ENCODE peak calls at places on chromosomes 1 and 21, in nine cellular contexts. A is HS-27A, M is Peyer's patch, B is EL, N is NCI-H2081, P is tibial artery, F is lung microvascular endothelial cell, O is NCI-H69, Q is NCI-H748 treated with DMSO at 0.1 percent for 48 hours. I is an unnamed sample.

GRCh38 chr1:26434161-26434752 is 2.1 kb downstream of the DHDDS start:
- DNase-seq in N (no peak), Q (no peak), P (no peak), M (no peak), O (peak), F (peak), A (no peak), B (no peak), I (no peak)

GRCh38 chr1:59229138-59229537 is 67.8 kb upstream of the FGGY start:
- DNase-seq in A (no peak), N (no peak), O (no peak), P (no peak), M (no peak), Q (no peak), F (no peak), B (no peak), I (peak)

GRCh38 chr21:45622416-45623097 is 21.0 kb upstream of the PCBP3 start:
- DNase-seq in F (no peak), O (no peak), Q (no peak), A (no peak), M (no peak), N (no peak), B (no peak), P (peak), I (no peak)

GRCh38 chr21:36697473-36698159 is 1.3 kb upstream of the SIM2 start:
- DNase-seq in P (no peak), Q (no peak), M (no peak), N (no peak), F (no peak), A (no peak), O (no peak), B (no peak), I (no peak)

GRCh38 chr1:217322834-217323233 is 308.1 kb downstream of the GPATCH2 start:
- DNase-seq in F (no peak), O (no peak), M (no peak), B (no peak), Q (no peak), N (no peak), P (no peak), A (no peak), I (no peak)

GRCh38 chr1:201089621-201090020 is 22.6 kb downstream of the CACNA1S start:
- DNase-seq in M (no peak), F (no peak), Q (no peak), O (no peak), A (no peak), B (no peak), N (no peak), P (no peak), I (no peak)

GRCh38 chr1:229347528-229347927 is 4.7 kb upstream of the CCSAP start:
- DNase-seq in A (no peak), B (no peak), N (no peak), F (no peak), Q (no peak), P (no peak), M (no peak), O (no peak), I (no peak)

GRCh38 chr1:31095298-31095981 is 29.9 kb upstream of the PUM1 start:
- DNase-seq in N (no peak), F (peak), Q (no peak), A (no peak), M (no peak), O (no peak), P (no peak), B (peak), I (peak)

GRCh38 chr1:42937141-42937696 is 21.4 kb downstream of the SLC2A1 start:
- DNase-seq in P (peak), M (no peak), O (no peak), B (peak), Q (no peak), N (no peak), A (no peak), F (no peak), I (no peak)

GRCh38 chr1:158087320-158087927 is 93.3 kb upstream of the CD1D start:
- DNase-seq in M (peak), B (peak), N (no peak), O (peak), Q (no peak), F (peak), P (no peak), A (peak), I (peak)

GRCh38 chr1:218779341-218779831 is 394.3 kb upstream of the LYPLAL1 start:
- DNase-seq in A (no peak), P (no peak), N (no peak), F (no peak), Q (no peak), O (no peak), B (peak), M (no peak), I (no peak)

GRCh38 chr1:43358121-43358745 is 548 bp upstream of the CDC20 start:
- DNase-seq in A (no peak), Q (peak), N (peak), P (no peak), M (peak), F (peak), O (peak), B (no peak), I (peak)

GRCh38 chr1:225485991-225486530 is 58.2 kb upstream of the LBR start:
- DNase-seq in O (no peak), Q (no peak), F (no peak), A (no peak), P (peak), B (no peak), N (no peak), M (peak), I (no peak)

GRCh38 chr21:45228171-45228641 is 59.5 kb downstream of the POFUT2 start:
- DNase-seq in B (peak), A (peak), M (no peak), N (no peak), O (no peak), F (peak), Q (no peak), P (no peak), I (peak)

GRCh38 chr1:212557739-212558664 is 50.6 kb upstream of the ATF3 start:
- DNase-seq in P (peak), M (peak), N (no peak), Q (no peak), O (peak), F (peak), B (peak), A (no peak), I (peak)

GRCh38 chr1:185987611-185988441 is 253.6 kb downstream of the HMCN1 start:
- DNase-seq in P (no peak), M (no peak), F (no peak), O (no peak), Q (no peak), N (no peak), A (no peak), B (no peak), I (no peak)

GRCh38 chr1:229998980-229999379 is 68.1 kb upstream of the GALNT2 start:
- DNase-seq in F (no peak), O (no peak), M (no peak), B (no peak), N (no peak), Q (no peak), P (no peak), A (no peak), I (no peak)

GRCh38 chr1:212368073-212368484 is 46.6 kb downstream of the PACC1 start:
- DNase-seq in F (peak), Q (peak), O (peak), A (peak), P (no peak), N (peak), B (peak), M (peak), I (peak)

GRCh38 chr1:19156676-19157075 is 53.4 kb downstream of the UBR4 start:
- DNase-seq in O (no peak), A (no peak), F (peak), Q (no peak), B (peak), M (no peak), N (no peak), P (no peak), I (peak)

GRCh38 chr1:22814176-22815042 is 103.8 kb downstream of the EPHB2 start:
- DNase-seq in B (no peak), N (peak), O (peak), M (no peak), Q (no peak), P (peak), F (no peak), A (no peak), I (peak)

GRCh38 chr1:207926984-207927383 is 16.1 kb upstream of the CD34 start:
- DNase-seq in F (no peak), M (no peak), N (no peak), A (no peak), B (no peak), O (no peak), P (no peak), Q (no peak), I (no peak)

GRCh38 chr1:206513312-206514111 is 6.2 kb downstream of the RASSF5 start:
- DNase-seq in Q (no peak), A (peak), P (peak), F (no peak), N (no peak), B (peak), O (no peak), M (peak), I (peak)

GRCh38 chr1:45551684-45552083 is 1.1 kb downstream of the AKR1A1 start:
- DNase-seq in O (no peak), Q (no peak), A (no peak), P (no peak), N (no peak), M (no peak), B (no peak), F (no peak), I (no peak)

GRCh38 chr1:227437495-227438008 is 119.3 kb upstream of the CDC42BPA start:
- DNase-seq in M (no peak), F (peak), Q (peak), B (peak), A (peak), P (no peak), N (peak), O (peak), I (peak)

GRCh38 chr1:83760211-83760978 is 238.5 kb downstream of the TTLL7 start:
- DNase-seq in F (no peak), P (no peak), N (no peak), B (no peak), M (no peak), O (no peak), A (no peak), Q (no peak), I (no peak)

GRCh38 chr1:83849191-83850061 is 149.5 kb downstream of the TTLL7 start:
- DNase-seq in N (no peak), O (no peak), P (no peak), F (no peak), A (no peak), M (no peak), B (no peak), Q (peak), I (no peak)